ENCODE peak calls at places on chromosomes 12 and 14, in four cellular contexts. Y is gastrocnemius medialis, D is fibroblast of lung, K is mammary epithelial cell. T is an unnamed sample. For H3K9me3, the result is how much of the 10 kb centered on the place peaks cover.

GRCh38 chr12:52577316-52577715 is 3.7 kb upstream of the KRT74 start:
- DNase-seq in Y (no peak), D (no peak), K (no peak), T (no peak)

GRCh38 chr12:8947737-8948136 is 1.7 kb downstream of the M6PR start:
- DNase-seq in Y (no peak), D (no peak), K (no peak), T (no peak)

GRCh38 chr12:99043319-99043914 is 398.3 kb downstream of the APAF1 start:
- DNase-seq in Y (peak), D (peak), K (peak), T (peak)

GRCh38 chr12:10304161-10304574 is 3.5 kb upstream of the KLRD1 start:
- DNase-seq in Y (no peak), D (peak), K (peak), T (no peak)

GRCh38 chr14:50303744-50304471 is 8.1 kb downstream of the L2HGDH start:
- DNase-seq in Y (peak), D (peak), K (no peak), T (no peak)

GRCh38 chr12:75508159-75508558 is 3.2 kb downstream of the KRR1 start:
- DNase-seq in Y (no peak), D (no peak), K (no peak), T (no peak)

GRCh38 chr14:46902837-46903236 is 251.3 kb upstream of the RPL10L start:
- DNase-seq in Y (no peak), D (no peak), K (no peak), T (no peak)

GRCh38 chr14:88870777-88871176 is 46.3 kb downstream of the TTC8 start:
- DNase-seq in Y (no peak), D (no peak), K (no peak), T (no peak)

GRCh38 chr12:125455556-125455955 is 390.3 kb downstream of the AACS start:
- DNase-seq in Y (no peak), D (no peak), K (no peak), T (no peak)

GRCh38 chr12:123056053-123056452 is 75.6 kb downstream of the ARL6IP4 start:
- DNase-seq in Y (peak), D (peak), K (no peak), T (no peak)

GRCh38 chr12:39431797-39432196 is 11.1 kb downstream of the KIF21A start:
- DNase-seq in Y (no peak), D (no peak), K (no peak), T (no peak)

GRCh38 chr14:89833120-89833521 is 121.4 kb downstream of the EFCAB11 start:
- DNase-seq in Y (no peak), D (no peak), K (no peak), T (no peak)

GRCh38 chr12:44053550-44054243 is 217.8 kb downstream of the TMEM117 start:
- DNase-seq in Y (no peak), D (peak), K (peak), T (no peak)

GRCh38 chr12:93813972-93814821 is 137.0 kb downstream of the CRADD start:
- DNase-seq in Y (peak), D (peak), K (no peak), T (peak)

GRCh38 chr12:116861331-116861730 is 19.9 kb downstream of the HRK start:
- DNase-seq in Y (no peak), D (peak), K (no peak), T (peak)

GRCh38 chr12:88896958-88897357 is 316.7 kb upstream of the KITLG start:
- DNase-seq in Y (no peak), D (peak), K (no peak), T (no peak)

GRCh38 chr12:26768611-26769603 is 64.1 kb downstream of the ITPR2 start:
- DNase-seq in Y (no peak), D (no peak), K (no peak), T (no peak)

GRCh38 chr14:94423465-94424056 is 29.0 kb downstream of the SERPINA11 start:
- DNase-seq in Y (peak), D (peak), K (peak), T (peak)

GRCh38 chr12:46459111-46459510 is 86.5 kb upstream of the SLC38A2 start:
- DNase-seq in Y (no peak), D (peak), K (peak), T (no peak)

GRCh38 chr14:23494223-23494622 is 24.7 kb downstream of the NGDN start:
- DNase-seq in Y (no peak), D (no peak), K (no peak), T (no peak)

GRCh38 chr12:29148958-29149690 is at the start of gene FAR2:
- DNase-seq in Y (no peak), D (peak), K (peak), T (no peak)

GRCh38 chr14:75188520-75189267 is 12.3 kb upstream of the TMED10 start:
- DNase-seq in Y (peak), D (no peak), K (no peak), T (peak)

GRCh38 chr12:45660330-45660729 is 69.2 kb upstream of the ARID2 start:
- DNase-seq in Y (peak), D (peak), K (peak), T (no peak)

GRCh38 chr12:123532021-123532420 is 1.5 kb downstream of the RILPL1 start:
- DNase-seq in Y (peak), D (no peak), K (peak), T (no peak)

GRCh38 chr12:81005635-81006034 is 67.9 kb upstream of the LIN7A start:
- DNase-seq in Y (no peak), D (no peak), K (no peak), T (no peak)

GRCh38 chr12:12779529-12779928 is 5.9 kb upstream of the APOLD1 start:
- DNase-seq in Y (no peak), D (peak), K (peak), T (no peak)

GRCh38 chr12:28507055-28507454 is 316.8 kb downstream of the CCDC91 start:
- DNase-seq in Y (no peak), D (peak), K (no peak), T (no peak)

GRCh38 chr12:32535260-32535999 is 136.1 kb downstream of the FGD4 start:
- DNase-seq in Y (peak), D (peak), K (peak), T (peak)

GRCh38 chr14:26765768-26766550 is 168.1 kb upstream of the NOVA1 start:
- DNase-seq in Y (peak), D (peak), K (no peak), T (no peak)

GRCh38 chr12:101697930-101698781 is 716 bp downstream of the CHPT1 start:
- DNase-seq in Y (peak), D (peak), K (peak), T (peak)

GRCh38 chr12:98955284-98955683 is 310.2 kb downstream of the APAF1 start:
- DNase-seq in Y (no peak), D (no peak), K (peak), T (no peak)

GRCh38 chr14:104101651-104102281 is 16.3 kb downstream of the ASPG start:
- DNase-seq in Y (no peak), D (no peak), K (no peak), T (no peak)

GRCh38 chr12:30847259-30847658 is 79.3 kb upstream of the TSPAN11 start:
- DNase-seq in Y (no peak), D (peak), K (peak), T (no peak)

DNA sequence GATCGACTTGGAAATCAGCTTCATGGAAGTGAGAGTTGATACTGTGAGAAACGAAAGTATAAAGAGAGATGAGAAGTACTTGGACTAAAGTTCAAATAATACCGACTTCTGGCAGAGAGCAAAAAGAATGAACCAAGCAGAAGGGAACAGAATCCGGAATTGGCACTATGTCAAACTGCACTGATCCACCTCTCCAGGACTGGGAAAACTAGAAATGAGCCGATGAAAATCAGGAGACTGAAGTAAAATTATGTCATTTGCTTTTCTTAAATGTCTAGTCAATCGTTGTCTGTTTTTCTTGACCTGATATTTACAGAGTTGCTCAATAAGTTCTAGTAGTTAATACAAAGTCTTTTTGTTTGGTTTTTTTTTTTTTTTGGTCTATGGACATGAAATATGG is 163.0 kb upstream of the FOXG1 start:
- DNase-seq in Y (no peak), D (peak), K (peak), T (no peak)
- H3K9me3 ChIP-seq in Y (under half), D (under half), K (under half), T (under half)

GRCh38 chr14:105279642-105280361 is 21.0 kb downstream of the BRF1 start:
- DNase-seq in Y (no peak), D (no peak), K (no peak), T (no peak)
- H3K27ac ChIP-seq in Y (no peak), D (no peak), K (no peak), T (no peak)

GRCh38 chr14:55513491-55513890 is 66.5 kb upstream of the KTN1 start:
- DNase-seq in Y (no peak), D (no peak), K (no peak), T (no peak)

GRCh38 chr14:55518391-55518790 is 61.6 kb upstream of the KTN1 start:
- DNase-seq in Y (no peak), D (peak), K (no peak), T (no peak)

GRCh38 chr14:55516776-55517175 is 63.2 kb upstream of the KTN1 start:
- DNase-seq in Y (no peak), D (no peak), K (no peak), T (no peak)

GRCh38 chr14:55512421-55512820 is 67.6 kb upstream of the KTN1 start:
- DNase-seq in Y (no peak), D (peak), K (no peak), T (no peak)

DNA sequence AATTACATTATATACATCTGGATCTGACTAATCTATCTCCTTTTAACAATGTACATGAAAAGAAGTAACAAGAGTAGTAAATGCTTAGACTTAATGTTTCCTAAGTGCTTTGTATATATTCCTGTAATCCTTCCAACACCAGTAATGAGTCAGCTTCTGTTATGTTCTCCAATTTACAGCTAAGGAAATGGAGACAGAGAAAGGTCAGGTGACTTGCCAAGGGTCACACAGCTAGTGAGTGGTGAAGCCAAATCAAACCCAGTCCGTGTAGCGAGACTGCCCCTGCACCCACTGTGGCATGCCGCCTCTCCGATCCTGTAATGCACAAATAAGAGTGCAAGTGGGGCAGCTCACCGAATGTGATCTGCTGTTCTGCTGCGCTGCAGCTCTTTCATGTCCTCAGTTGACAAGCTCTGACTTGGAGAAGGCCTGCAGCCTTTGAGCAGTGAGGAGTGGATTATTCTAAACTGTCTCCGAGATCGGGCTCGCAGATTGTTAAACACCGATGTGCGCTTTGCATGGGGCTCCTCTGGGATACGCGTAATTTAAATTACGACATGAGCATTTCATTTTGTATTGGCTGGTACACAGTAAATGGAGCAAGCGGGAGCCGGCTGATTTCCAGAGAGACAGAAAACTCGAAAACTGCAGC is 65.1 kb upstream of the KTN1 start:
- DNase-seq in Y (no peak), D (peak), K (peak), T (no peak)
- H3K4me3 ChIP-seq in Y (no peak), D (no peak), K (no peak), T (no peak)

GRCh38 chr12:132196873-132197390 is 52.7 kb downstream of the NOC4L start:
- DNase-seq in Y (no peak), D (no peak), K (no peak), T (no peak)

GRCh38 chr12:132200800-132201199 is 56.5 kb downstream of the NOC4L start:
- DNase-seq in Y (no peak), D (no peak), K (no peak), T (no peak)

GRCh38 chr12:132199526-132200319 is 55.5 kb downstream of the NOC4L start:
- DNase-seq in Y (no peak), D (no peak), K (no peak), T (no peak)

GRCh38 chr12:132197581-132198281 is 53.5 kb downstream of the NOC4L start:
- DNase-seq in Y (no peak), D (peak), K (no peak), T (no peak)

DNA sequence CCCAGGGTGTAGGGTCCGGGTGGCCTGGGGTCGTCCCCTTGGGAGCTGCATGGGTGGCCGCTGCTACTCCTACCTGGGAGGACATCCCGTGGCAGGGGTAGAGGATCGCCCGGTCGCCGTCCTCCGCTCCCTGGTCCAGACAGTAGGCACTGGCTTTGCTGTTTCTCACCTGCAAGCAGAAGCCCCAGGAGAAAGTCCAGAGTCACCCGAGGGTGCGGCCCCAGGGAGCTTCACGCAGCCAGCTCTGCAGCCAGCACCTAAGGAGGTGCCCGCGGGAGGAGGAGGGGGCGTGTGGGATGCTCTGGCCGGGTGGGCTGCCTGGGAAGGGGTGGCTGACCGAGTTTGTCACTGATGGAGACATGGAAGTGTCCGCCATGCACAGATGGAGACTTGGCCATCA is 54.8 kb downstream of the NOC4L start:
- DNase-seq in Y (no peak), D (no peak), K (no peak), T (no peak)
- H3K9me3 ChIP-seq in Y (under half), D (under half), K (under half), T (under half)

GRCh38 chr12:7448099-7448498 is 4.1 kb upstream of the CD163L1 start:
- DNase-seq in Y (no peak), D (no peak), K (no peak), T (no peak)

DNA sequence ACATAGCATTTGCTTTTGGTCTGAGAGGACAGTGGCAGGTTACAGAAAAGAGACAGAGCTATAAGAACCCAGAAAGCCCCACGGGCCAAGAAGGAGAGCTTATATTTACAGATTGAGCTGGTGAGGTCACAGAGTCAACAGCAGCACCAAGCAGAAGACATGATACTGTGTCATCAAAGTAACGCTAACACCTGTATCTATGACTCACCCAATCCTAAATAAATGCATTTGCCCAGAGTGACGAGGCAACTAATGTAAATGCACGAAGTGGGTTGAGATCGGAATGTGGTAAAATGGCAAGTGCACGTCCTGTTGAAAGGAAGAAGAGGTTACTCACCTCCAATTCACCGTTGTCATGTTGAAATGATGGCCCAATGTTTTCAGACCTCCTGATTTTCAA is 6.7 kb upstream of the CD163L1 start:
- DNase-seq in Y (no peak), D (no peak), K (no peak), T (no peak)
- H3K27ac ChIP-seq in Y (no peak), D (no peak), K (no peak), T (no peak)

GRCh38 chr14:102805941-102806340 is 28.7 kb downstream of the TRAF3 start:
- DNase-seq in Y (no peak), D (no peak), K (no peak), T (no peak)
- H3K4me3 ChIP-seq in Y (no peak), D (no peak), K (no peak), T (no peak)

DNA sequence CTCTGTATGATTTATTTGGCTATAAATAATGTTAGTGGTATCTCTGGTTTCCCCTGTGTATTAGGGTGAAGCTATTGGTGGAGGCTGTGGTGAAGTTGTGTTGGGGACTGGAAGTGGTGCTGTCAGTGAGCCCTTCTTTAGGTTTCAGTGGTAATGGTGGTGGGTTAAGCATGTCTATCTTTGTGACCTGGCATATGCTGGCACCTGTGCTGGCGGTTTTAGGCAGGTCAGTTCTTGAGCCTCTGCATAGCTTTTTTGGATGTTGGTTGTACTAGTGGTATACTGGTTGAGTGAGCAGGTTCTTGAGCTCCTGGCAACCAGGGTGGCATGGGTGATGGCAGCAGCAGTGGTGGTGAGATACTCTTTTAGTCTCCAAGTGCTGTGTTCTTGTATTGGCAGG is 161.9 kb upstream of the CAND1 start:
- DNase-seq in Y (no peak), D (no peak), K (no peak), T (no peak)
- H3K9me3 ChIP-seq in Y (under half), D (under half), K (under half), T (under half)

DNA sequence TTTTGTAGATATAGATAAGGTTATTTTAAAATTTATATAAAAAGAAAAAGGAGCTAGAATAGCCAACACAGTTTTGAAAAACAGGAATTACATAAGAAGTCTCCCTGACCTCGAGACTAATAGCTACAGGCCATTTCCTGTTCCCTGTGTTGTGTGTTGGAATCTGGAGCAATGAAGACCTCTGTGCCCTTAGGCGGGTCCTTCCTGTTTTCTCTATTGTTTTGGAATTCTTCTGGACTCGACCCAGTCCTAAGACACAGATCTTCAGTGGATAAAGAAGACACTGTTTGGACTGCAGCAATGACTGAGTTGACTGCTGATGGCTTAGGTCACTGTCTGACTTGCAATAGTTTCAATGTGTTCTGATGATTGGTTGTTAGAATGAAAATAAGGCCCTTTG is 26.2 kb downstream of the SNRPF start:
- DNase-seq in Y (no peak), D (no peak), K (no peak), T (no peak)
- H3K27ac ChIP-seq in Y (no peak), D (no peak), K (no peak), T (no peak)

GRCh38 chr12:4276524-4277204 is 3.1 kb downstream of the CCND2 start:
- DNase-seq in Y (peak), D (peak), K (peak), T (peak)
- H3K4me3 ChIP-seq in Y (no peak), D (no peak), K (peak), T (peak)

GRCh38 chr14:84006643-84007137 is 1523.3 kb upstream of the FLRT2 start:
- DNase-seq in Y (no peak), D (peak), K (no peak), T (no peak)

GRCh38 chr14:84001023-84001422 is 1528.9 kb upstream of the FLRT2 start:
- DNase-seq in Y (no peak), D (no peak), K (no peak), T (no peak)

GRCh38 chr14:84003316-84003715 is 1526.6 kb upstream of the FLRT2 start:
- DNase-seq in Y (no peak), D (no peak), K (no peak), T (no peak)
- H3K9me3 ChIP-seq in Y (under half), D (under half), K (under half), T (under half)